ENCODE peak calls at places on chromosomes 1 and 21, in ten cellular contexts. D is RCC 7860; E is GM23338; Z is fibroblast of pulmonary artery; I is activated B cell treated with CpG ODN at 0.5 μM for 24 hours; R is activated CD4-positive, alpha-beta T cell treated with anti-CD3 and anti-CD28 coated beads, Interleukin-2, amount 50 U/mL, for 24 hours; C is kidney tubule cell; U is iPS-NIHi11; H is iris pigment epithelial cell; Y is HS-27A. M is an unnamed sample.

GRCh38 chr1:14924455-14925325 is 228.9 kb upstream of the TMEM51 start:
- DNase-seq in D (peak), E (peak), Z (peak), I (peak), R (no peak), C (peak), U (peak), H (peak), Y (no peak), M (no peak)

GRCh38 chr21:36127977-36128376 is 6.9 kb upstream of the CBR3 start:
- DNase-seq in D (no peak), E (no peak), Z (no peak), I (no peak), R (no peak), C (no peak), U (no peak), H (no peak), Y (no peak), M (no peak)

GRCh38 chr1:110605901-110606783 is at the start of gene KCNA2:
- DNase-seq in D (no peak), E (peak), Z (no peak), I (peak), R (no peak), C (no peak), U (peak), H (peak), Y (no peak), M (no peak)

GRCh38 chr1:119838255-119838654 is 27.0 kb upstream of the REG4 start:
- DNase-seq in D (no peak), E (no peak), Z (peak), I (no peak), R (no peak), C (no peak), U (no peak), H (peak), Y (no peak), M (no peak)

GRCh38 chr21:35134299-35134698 is 85.2 kb upstream of the RUNX1 start:
- DNase-seq in D (no peak), E (no peak), Z (no peak), I (no peak), R (no peak), C (no peak), U (no peak), H (no peak), Y (no peak), M (no peak)

GRCh38 chr1:21605964-21606705 is 63.0 kb downstream of the RAP1GAP start:
- DNase-seq in D (peak), E (no peak), Z (no peak), I (no peak), R (no peak), C (peak), U (no peak), H (no peak), Y (no peak), M (no peak)

GRCh38 chr1:232316864-232317263 is 313.1 kb downstream of the SIPA1L2 start:
- DNase-seq in D (no peak), E (no peak), Z (no peak), I (no peak), R (no peak), C (no peak), U (no peak), H (peak), Y (no peak), M (no peak)

GRCh38 chr1:117587479-117588356 is 18.1 kb upstream of the TENT5C start:
- DNase-seq in D (no peak), E (no peak), Z (no peak), I (no peak), R (no peak), C (no peak), U (no peak), H (no peak), Y (no peak), M (no peak)

GRCh38 chr1:56310945-56311344 is 268.4 kb downstream of the PLPP3 start:
- DNase-seq in D (no peak), E (no peak), Z (no peak), I (no peak), R (no peak), C (no peak), U (no peak), H (no peak), Y (no peak), M (no peak)

GRCh38 chr1:152442765-152443164 is 28.7 kb upstream of the CRNN start:
- DNase-seq in D (peak), E (no peak), Z (peak), I (no peak), R (no peak), C (peak), U (no peak), H (no peak), Y (peak), M (no peak)

GRCh38 chr1:17866451-17867029 is 111.4 kb downstream of the ACTL8 start:
- DNase-seq in D (peak), E (no peak), Z (peak), I (no peak), R (no peak), C (peak), U (no peak), H (peak), Y (peak), M (no peak)

GRCh38 chr1:93453911-93454310 is 6.0 kb downstream of the FNBP1L start:
- DNase-seq in D (peak), E (no peak), Z (peak), I (no peak), R (no peak), C (peak), U (no peak), H (peak), Y (no peak), M (no peak)

GRCh38 chr1:169100208-169100882 is 6.1 kb upstream of the ATP1B1 start:
- DNase-seq in D (peak), E (no peak), Z (no peak), I (no peak), R (no peak), C (no peak), U (no peak), H (no peak), Y (no peak), M (no peak)

GRCh38 chr1:107963601-107964396 is 1.2 kb downstream of the VAV3 start:
- DNase-seq in D (no peak), E (peak), Z (peak), I (peak), R (peak), C (peak), U (peak), H (peak), Y (no peak), M (peak)

GRCh38 chr1:23727362-23727811 is 15.9 kb upstream of the ELOA start:
- DNase-seq in D (no peak), E (no peak), Z (peak), I (no peak), R (no peak), C (no peak), U (no peak), H (peak), Y (no peak), M (peak)

GRCh38 chr1:43980255-43981134 is 1.5 kb downstream of the B4GALT2 start:
- DNase-seq in D (peak), E (no peak), Z (peak), I (no peak), R (no peak), C (peak), U (no peak), H (peak), Y (no peak), M (no peak)

GRCh38 chr1:9035226-9035625 is 9.0 kb upstream of the SLC2A7 start:
- DNase-seq in D (no peak), E (no peak), Z (no peak), I (no peak), R (no peak), C (no peak), U (no peak), H (no peak), Y (no peak), M (no peak)